ENCODE peak calls at places on chromosome 1, in nine cellular contexts. One of them, this sample, is unnamed.

GRCh38 chr1:5570931-5571330 is 421.3 kb downstream of the NPHP4 start:
- DNase-seq in colonic mucosa: peak; percentile 11
- DNase-seq in uterus: no peak
- DNase-seq in GM23248: no peak
- DNase-seq in IMR-90: no peak
- DNase-seq in adipocyte: no peak
- DNase-seq in esophagus muscularis mucosa: no peak
- DNase-seq in cardiac muscle cell: no peak
- DNase-seq in neuronal stem cell: no peak
- DNase-seq in this sample: no peak

GRCh38 chr1:10614377-10615225 is 139.9 kb downstream of the PEX14 start:
- DNase-seq in colonic mucosa: no peak
- DNase-seq in uterus: no peak
- DNase-seq in GM23248: no peak
- DNase-seq in IMR-90: no peak
- DNase-seq in adipocyte: no peak
- DNase-seq in esophagus muscularis mucosa: no peak
- DNase-seq in cardiac muscle cell: no peak
- DNase-seq in neuronal stem cell: no peak
- DNase-seq in this sample: no peak

GRCh38 chr1:181038399-181038873 is 4.7 kb downstream of the MR1 start:
- DNase-seq in colonic mucosa: peak; percentile 72
- DNase-seq in uterus: peak; percentile 47
- DNase-seq in GM23248: peak; percentile 76
- DNase-seq in IMR-90: peak; percentile 68
- DNase-seq in adipocyte: peak; percentile 78
- DNase-seq in esophagus muscularis mucosa: no peak
- DNase-seq in cardiac muscle cell: peak; percentile 67
- DNase-seq in neuronal stem cell: peak; percentile 61
- DNase-seq in this sample: peak; percentile 56

GRCh38 chr1:233668725-233669294 is 54.9 kb downstream of the KCNK1 start:
- DNase-seq in colonic mucosa: peak; percentile 55
- DNase-seq in uterus: no peak
- DNase-seq in GM23248: peak; percentile 89
- DNase-seq in IMR-90: peak; percentile 29
- DNase-seq in adipocyte: no peak
- DNase-seq in esophagus muscularis mucosa: no peak
- DNase-seq in cardiac muscle cell: no peak
- DNase-seq in neuronal stem cell: no peak
- DNase-seq in this sample: peak; percentile 84

GRCh38 chr1:111489604-111490003 is 13.8 kb downstream of the ADORA3 start:
- DNase-seq in colonic mucosa: no peak
- DNase-seq in uterus: no peak
- DNase-seq in GM23248: no peak
- DNase-seq in IMR-90: no peak
- DNase-seq in adipocyte: no peak
- DNase-seq in esophagus muscularis mucosa: no peak
- DNase-seq in cardiac muscle cell: no peak
- DNase-seq in neuronal stem cell: no peak
- DNase-seq in this sample: no peak

GRCh38 chr1:54356680-54357147 is 49.5 kb downstream of the SSBP3 start:
- DNase-seq in colonic mucosa: no peak
- DNase-seq in uterus: no peak
- DNase-seq in GM23248: no peak
- DNase-seq in IMR-90: no peak
- DNase-seq in adipocyte: no peak
- DNase-seq in esophagus muscularis mucosa: no peak
- DNase-seq in cardiac muscle cell: no peak
- DNase-seq in neuronal stem cell: no peak
- DNase-seq in this sample: no peak

GRCh38 chr1:224447251-224447650 is 12.7 kb upstream of the WDR26 start:
- DNase-seq in colonic mucosa: no peak
- DNase-seq in uterus: no peak
- DNase-seq in GM23248: peak; percentile 91
- DNase-seq in IMR-90: peak; percentile 69
- DNase-seq in adipocyte: peak; percentile 83
- DNase-seq in esophagus muscularis mucosa: no peak
- DNase-seq in cardiac muscle cell: no peak
- DNase-seq in neuronal stem cell: no peak
- DNase-seq in this sample: peak; percentile 84

GRCh38 chr1:4957027-4957426 is 302.6 kb downstream of the AJAP1 start:
- DNase-seq in colonic mucosa: no peak
- DNase-seq in uterus: no peak
- DNase-seq in GM23248: no peak
- DNase-seq in IMR-90: no peak
- DNase-seq in adipocyte: no peak
- DNase-seq in esophagus muscularis mucosa: no peak
- DNase-seq in cardiac muscle cell: no peak
- DNase-seq in neuronal stem cell: no peak
- DNase-seq in this sample: no peak

GRCh38 chr1:6690186-6690585 is 11.4 kb downstream of the DNAJC11 start:
- DNase-seq in colonic mucosa: no peak
- DNase-seq in uterus: no peak
- DNase-seq in GM23248: no peak
- DNase-seq in IMR-90: no peak
- DNase-seq in adipocyte: no peak
- DNase-seq in esophagus muscularis mucosa: no peak
- DNase-seq in cardiac muscle cell: no peak
- DNase-seq in neuronal stem cell: no peak
- DNase-seq in this sample: no peak

GRCh38 chr1:107141491-107142369 is 891 bp downstream of the NTNG1 start:
- DNase-seq in colonic mucosa: peak; percentile 20
- DNase-seq in uterus: no peak
- DNase-seq in GM23248: peak; percentile 81
- DNase-seq in IMR-90: peak; percentile 50
- DNase-seq in adipocyte: peak; percentile 92
- DNase-seq in esophagus muscularis mucosa: no peak
- DNase-seq in cardiac muscle cell: peak; percentile 73
- DNase-seq in neuronal stem cell: peak; percentile 41
- DNase-seq in this sample: peak; percentile 81

GRCh38 chr1:70992521-70992920 is 55.1 kb downstream of the PTGER3 start:
- DNase-seq in colonic mucosa: no peak
- DNase-seq in uterus: no peak
- DNase-seq in GM23248: no peak
- DNase-seq in IMR-90: no peak
- DNase-seq in adipocyte: no peak
- DNase-seq in esophagus muscularis mucosa: no peak
- DNase-seq in cardiac muscle cell: no peak
- DNase-seq in neuronal stem cell: no peak
- DNase-seq in this sample: no peak

GRCh38 chr1:214022810-214023425 is 35.1 kb downstream of the PROX1 start:
- DNase-seq in colonic mucosa: no peak
- DNase-seq in uterus: no peak
- DNase-seq in GM23248: no peak
- DNase-seq in IMR-90: no peak
- DNase-seq in adipocyte: no peak
- DNase-seq in esophagus muscularis mucosa: no peak
- DNase-seq in cardiac muscle cell: no peak
- DNase-seq in neuronal stem cell: no peak
- DNase-seq in this sample: no peak

GRCh38 chr1:201295861-201296260 is 12.6 kb downstream of the PKP1 start:
- DNase-seq in colonic mucosa: no peak
- DNase-seq in uterus: no peak
- DNase-seq in GM23248: peak; percentile 86
- DNase-seq in IMR-90: peak; percentile 58
- DNase-seq in adipocyte: peak; percentile 73
- DNase-seq in esophagus muscularis mucosa: no peak
- DNase-seq in cardiac muscle cell: no peak
- DNase-seq in neuronal stem cell: no peak
- DNase-seq in this sample: peak; percentile 80

DNA sequence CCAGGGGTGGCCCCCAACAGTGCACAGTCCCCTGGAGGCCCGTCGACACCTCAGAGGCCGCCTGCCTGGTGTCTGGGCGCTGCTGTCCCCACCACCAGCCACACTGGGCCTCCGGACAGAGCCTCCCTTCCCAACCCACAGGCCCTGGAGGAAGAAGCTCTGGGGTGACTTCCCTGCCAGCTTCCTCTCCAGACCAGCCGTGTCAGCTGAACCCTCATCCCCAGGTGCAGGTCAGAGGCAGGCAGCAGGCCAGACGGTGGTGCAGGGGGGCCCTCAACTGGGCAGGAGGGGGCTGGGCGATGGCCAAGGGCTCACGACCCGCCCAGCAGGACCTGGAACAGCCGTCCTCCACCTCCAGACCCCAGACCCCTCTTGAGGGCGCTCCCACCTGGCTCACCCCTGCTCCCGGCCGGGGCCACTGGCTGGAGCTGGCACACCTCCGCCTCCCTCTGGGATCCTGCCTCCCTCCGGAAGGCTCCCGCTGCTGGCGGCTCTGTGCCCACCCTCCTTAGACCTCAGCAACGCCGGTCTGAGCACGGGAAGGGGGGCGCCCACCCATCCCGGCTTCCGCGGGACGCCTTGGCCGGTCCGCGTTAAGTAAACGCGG is 520 bp downstream of the TNFRSF18 start:
- DNase-seq in colonic mucosa: no peak
- DNase-seq in uterus: no peak
- DNase-seq in GM23248: no peak
- DNase-seq in IMR-90: no peak
- DNase-seq in adipocyte: no peak
- DNase-seq in esophagus muscularis mucosa: no peak
- DNase-seq in cardiac muscle cell: no peak
- DNase-seq in neuronal stem cell: no peak
- DNase-seq in this sample: no peak
- H3K4me3 ChIP-seq in colonic mucosa: peak overlapping the region; percentile 3
- H3K4me3 ChIP-seq in uterus: no peak overlapping the region
- H3K4me3 ChIP-seq in GM23248: peak overlapping the region; percentile 40
- H3K4me3 ChIP-seq in IMR-90: no peak overlapping the region
- H3K4me3 ChIP-seq in adipocyte: no peak overlapping the region
- H3K4me3 ChIP-seq in esophagus muscularis mucosa: peak overlapping the region; percentile 23
- H3K4me3 ChIP-seq in cardiac muscle cell: no peak overlapping the region
- H3K4me3 ChIP-seq in neuronal stem cell: peak overlapping the region; percentile 60
- H3K4me3 ChIP-seq in this sample: no peak overlapping the region

GRCh38 chr1:202624781-202625108 is 85.5 kb downstream of the SYT2 start:
- DNase-seq in colonic mucosa: no peak
- DNase-seq in uterus: no peak
- DNase-seq in GM23248: no peak
- DNase-seq in IMR-90: peak; percentile 10
- DNase-seq in adipocyte: no peak
- DNase-seq in esophagus muscularis mucosa: no peak
- DNase-seq in cardiac muscle cell: no peak
- DNase-seq in neuronal stem cell: no peak
- DNase-seq in this sample: no peak
- H3K4me3 ChIP-seq in colonic mucosa: no peak overlapping the region
- H3K4me3 ChIP-seq in uterus: no peak overlapping the region
- H3K4me3 ChIP-seq in GM23248: no peak overlapping the region
- H3K4me3 ChIP-seq in IMR-90: no peak overlapping the region
- H3K4me3 ChIP-seq in adipocyte: no peak overlapping the region
- H3K4me3 ChIP-seq in esophagus muscularis mucosa: no peak overlapping the region
- H3K4me3 ChIP-seq in cardiac muscle cell: no peak overlapping the region
- H3K4me3 ChIP-seq in neuronal stem cell: peak overlapping the region; percentile 70
- H3K4me3 ChIP-seq in this sample: no peak overlapping the region

GRCh38 chr1:156746716-156747631 is 4.5 kb downstream of the HDGF start:
- DNase-seq in colonic mucosa: peak; percentile 91
- DNase-seq in uterus: peak; percentile 98
- DNase-seq in GM23248: peak; percentile 95
- DNase-seq in IMR-90: peak; percentile 90
- DNase-seq in adipocyte: peak; percentile 94
- DNase-seq in esophagus muscularis mucosa: peak; percentile 99
- DNase-seq in cardiac muscle cell: peak; percentile 87
- DNase-seq in neuronal stem cell: peak; percentile 86
- DNase-seq in this sample: peak; percentile 95

GRCh38 chr1:156744786-156745419 is 4.0 kb upstream of the MRPL24 start:
- DNase-seq in colonic mucosa: no peak
- DNase-seq in uterus: no peak
- DNase-seq in GM23248: no peak
- DNase-seq in IMR-90: no peak
- DNase-seq in adipocyte: no peak
- DNase-seq in esophagus muscularis mucosa: no peak
- DNase-seq in cardiac muscle cell: no peak
- DNase-seq in neuronal stem cell: no peak
- DNase-seq in this sample: no peak

GRCh38 chr1:156747737-156748669 is 3.5 kb downstream of the HDGF start:
- DNase-seq in colonic mucosa: peak; percentile 27
- DNase-seq in uterus: no peak
- DNase-seq in GM23248: peak; percentile 67
- DNase-seq in IMR-90: no peak
- DNase-seq in adipocyte: peak; percentile 45
- DNase-seq in esophagus muscularis mucosa: no peak
- DNase-seq in cardiac muscle cell: peak; percentile 20
- DNase-seq in neuronal stem cell: no peak
- DNase-seq in this sample: no peak

GRCh38 chr1:156744344-156744743 is 3.5 kb upstream of the MRPL24 start:
- DNase-seq in colonic mucosa: no peak
- DNase-seq in uterus: no peak
- DNase-seq in GM23248: no peak
- DNase-seq in IMR-90: no peak
- DNase-seq in adipocyte: no peak
- DNase-seq in esophagus muscularis mucosa: no peak
- DNase-seq in cardiac muscle cell: no peak
- DNase-seq in neuronal stem cell: no peak
- DNase-seq in this sample: no peak

GRCh38 chr1:156746381-156746715 is 5.1 kb downstream of the HDGF start:
- DNase-seq in colonic mucosa: no peak
- DNase-seq in uterus: no peak
- DNase-seq in GM23248: no peak
- DNase-seq in IMR-90: no peak
- DNase-seq in adipocyte: no peak
- DNase-seq in esophagus muscularis mucosa: no peak
- DNase-seq in cardiac muscle cell: no peak
- DNase-seq in neuronal stem cell: no peak
- DNase-seq in this sample: no peak
- H3K4me3 ChIP-seq in colonic mucosa: peak overlapping the region; percentile 29
- H3K4me3 ChIP-seq in uterus: peak overlapping the region; percentile 97
- H3K4me3 ChIP-seq in GM23248: peak overlapping the region; percentile 69
- H3K4me3 ChIP-seq in IMR-90: peak overlapping the region; percentile 31
- H3K4me3 ChIP-seq in adipocyte: peak overlapping the region; percentile 81
- H3K4me3 ChIP-seq in esophagus muscularis mucosa: peak overlapping the region; percentile 88
- H3K4me3 ChIP-seq in cardiac muscle cell: peak overlapping the region; percentile 72
- H3K4me3 ChIP-seq in neuronal stem cell: no peak overlapping the region
- H3K4me3 ChIP-seq in this sample: peak overlapping the region; percentile 65

GRCh38 chr1:184823080-184823479 is 68.4 kb upstream of the EDEM3 start:
- DNase-seq in colonic mucosa: no peak
- DNase-seq in uterus: peak; percentile 58
- DNase-seq in GM23248: no peak
- DNase-seq in IMR-90: peak; percentile 10
- DNase-seq in adipocyte: peak; percentile 50
- DNase-seq in esophagus muscularis mucosa: no peak
- DNase-seq in cardiac muscle cell: no peak
- DNase-seq in neuronal stem cell: peak; percentile 56
- DNase-seq in this sample: peak; percentile 16

GRCh38 chr1:184822267-184822666 is 67.6 kb upstream of the EDEM3 start:
- DNase-seq in colonic mucosa: no peak
- DNase-seq in uterus: no peak
- DNase-seq in GM23248: no peak
- DNase-seq in IMR-90: no peak
- DNase-seq in adipocyte: no peak
- DNase-seq in esophagus muscularis mucosa: no peak
- DNase-seq in cardiac muscle cell: no peak
- DNase-seq in neuronal stem cell: no peak
- DNase-seq in this sample: no peak

GRCh38 chr1:184825571-184825970 is 70.9 kb upstream of the EDEM3 start:
- DNase-seq in colonic mucosa: no peak
- DNase-seq in uterus: no peak
- DNase-seq in GM23248: no peak
- DNase-seq in IMR-90: no peak
- DNase-seq in adipocyte: no peak
- DNase-seq in esophagus muscularis mucosa: no peak
- DNase-seq in cardiac muscle cell: peak; percentile 7
- DNase-seq in neuronal stem cell: no peak
- DNase-seq in this sample: no peak

GRCh38 chr1:184826001-184826400 is 71.3 kb upstream of the EDEM3 start:
- DNase-seq in colonic mucosa: no peak
- DNase-seq in uterus: no peak
- DNase-seq in GM23248: no peak
- DNase-seq in IMR-90: no peak
- DNase-seq in adipocyte: no peak
- DNase-seq in esophagus muscularis mucosa: no peak
- DNase-seq in cardiac muscle cell: no peak
- DNase-seq in neuronal stem cell: no peak
- DNase-seq in this sample: no peak

GRCh38 chr1:184824716-184825323 is 70.2 kb upstream of the EDEM3 start:
- DNase-seq in colonic mucosa: no peak
- DNase-seq in uterus: no peak
- DNase-seq in GM23248: no peak
- DNase-seq in IMR-90: no peak
- DNase-seq in adipocyte: no peak
- DNase-seq in esophagus muscularis mucosa: no peak
- DNase-seq in cardiac muscle cell: no peak
- DNase-seq in neuronal stem cell: no peak
- DNase-seq in this sample: no peak
- H3K4me3 ChIP-seq in colonic mucosa: no peak overlapping the region
- H3K4me3 ChIP-seq in uterus: no peak overlapping the region
- H3K4me3 ChIP-seq in GM23248: no peak overlapping the region
- H3K4me3 ChIP-seq in IMR-90: no peak overlapping the region
- H3K4me3 ChIP-seq in adipocyte: no peak overlapping the region
- H3K4me3 ChIP-seq in esophagus muscularis mucosa: no peak overlapping the region
- H3K4me3 ChIP-seq in cardiac muscle cell: no peak overlapping the region
- H3K4me3 ChIP-seq in neuronal stem cell: no peak overlapping the region
- H3K4me3 ChIP-seq in this sample: no peak overlapping the region

This sample was measured in fibroblast of the aortic adventitia.